ENCODE peak calls at places on chromosomes 4 and X, in five cellular contexts. S is transverse colon, Z is A549, M is HL-60, H is H9. X is an unnamed sample.

GRCh38 chrX:11530621-11531020 is 135.1 kb downstream of the ARHGAP6 start:
- DNase-seq in S (no peak), Z (no peak), M (no peak), H (no peak), X (no peak)

GRCh38 chrX:118325453-118325852 is 20.5 kb upstream of the WDR44 start:
- DNase-seq in S (no peak), Z (no peak), M (no peak), H (no peak), X (no peak)

GRCh38 chrX:17104433-17104832 is 158.0 kb downstream of the REPS2 start:
- DNase-seq in S (no peak), Z (no peak), M (no peak), H (no peak), X (no peak)

GRCh38 chr4:87209696-87210095 is 10.7 kb downstream of the KLHL8 start:
- DNase-seq in S (peak; percentile 35), Z (no peak), M (peak; percentile 96), H (no peak), X (peak; percentile 55)

GRCh38 chrX:18654873-18655836 is 16.8 kb downstream of the RS1 start:
- DNase-seq in S (no peak), Z (no peak), M (no peak), H (no peak), X (no peak)

GRCh38 chr4:147943159-147943638 is 211.3 kb downstream of the ARHGAP10 start:
- DNase-seq in S (no peak), Z (no peak), M (peak; percentile 18), H (no peak), X (peak; percentile 13)

GRCh38 chr4:6641164-6641970 is 882 bp downstream of the MRFAP1 start:
- DNase-seq in S (peak; percentile 61), Z (peak; percentile 18), M (peak; percentile 24), H (no peak), X (peak; percentile 62)

GRCh38 chrX:20347486-20347885 is 80.8 kb upstream of the RPS6KA3 start:
- DNase-seq in S (no peak), Z (no peak), M (no peak), H (no peak), X (no peak)

GRCh38 chrX:49291615-49292337 is 11.7 kb upstream of the GAGE10 start:
- DNase-seq in S (peak; percentile 66), Z (peak; percentile 21), M (peak; percentile 55), H (peak; percentile 78), X (peak; percentile 87)

GRCh38 chr4:20192754-20193521 is 58.8 kb upstream of the SLIT2 start:
- DNase-seq in S (no peak), Z (no peak), M (no peak), H (no peak), X (no peak)

GRCh38 chr4:60663769-60664168 is 536.4 kb upstream of the ADGRL3 start:
- DNase-seq in S (no peak), Z (no peak), M (no peak), H (no peak), X (no peak)

GRCh38 chrX:113124693-113125092 is 284.1 kb upstream of the AMOT start:
- DNase-seq in S (no peak), Z (no peak), M (no peak), H (peak; percentile 34), X (no peak)

GRCh38 chr4:174222266-174222872 is 61.1 kb downstream of the FBXO8 start:
- DNase-seq in S (no peak), Z (no peak), M (no peak), H (no peak), X (no peak)

GRCh38 chrX:88136328-88136727 is 610.7 kb upstream of the CPXCR1 start:
- DNase-seq in S (no peak), Z (no peak), M (no peak), H (no peak), X (no peak)

GRCh38 chrX:88135735-88136134 is 611.3 kb upstream of the CPXCR1 start:
- DNase-seq in S (no peak), Z (no peak), M (no peak), H (no peak), X (no peak)
- TF ChIP-seq CTCF in S (no peak), Z (peak; percentile 38), M (no peak), H (peak; percentile 76), X (no peak)

DNA sequence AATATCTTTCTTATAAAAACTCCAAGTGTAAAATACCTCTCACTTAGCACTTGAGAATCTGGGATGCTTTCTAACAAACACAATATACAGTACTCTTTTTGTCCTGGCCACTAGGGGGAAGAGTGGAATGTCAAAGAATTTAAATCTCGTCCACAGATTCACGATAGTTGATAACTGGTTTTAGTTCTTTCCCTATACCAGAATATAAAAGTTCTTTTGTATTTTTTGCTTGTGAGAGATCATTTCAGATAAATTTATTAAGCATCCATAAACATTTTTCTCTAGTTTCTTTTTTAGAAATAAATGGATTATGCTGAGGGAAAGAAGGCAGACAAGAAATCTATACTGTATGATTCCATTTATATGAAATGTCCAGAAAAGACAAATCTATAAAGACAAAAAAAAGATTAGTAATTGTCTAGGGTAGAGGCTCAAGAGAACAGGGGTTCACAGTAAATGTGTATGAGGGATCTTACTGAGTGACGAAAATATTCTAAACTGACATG is 50.4 kb downstream of the MGARP start:
- DNase-seq in S (no peak), Z (peak; percentile 29), M (peak; percentile 29), H (no peak), X (no peak)
- TF ChIP-seq CTCF in S (peak; percentile 71), Z (peak; percentile 59), M (peak; percentile 19), H (peak; percentile 78), X (peak; percentile 70)

GRCh38 chrX:40326186-40326965 is 228.6 kb upstream of the BCOR start:
- DNase-seq in S (no peak), Z (no peak), M (no peak), H (no peak), X (no peak)
- TF ChIP-seq CTCF in S (no peak), Z (no peak), M (no peak), H (no peak), X (no peak)

DNA sequence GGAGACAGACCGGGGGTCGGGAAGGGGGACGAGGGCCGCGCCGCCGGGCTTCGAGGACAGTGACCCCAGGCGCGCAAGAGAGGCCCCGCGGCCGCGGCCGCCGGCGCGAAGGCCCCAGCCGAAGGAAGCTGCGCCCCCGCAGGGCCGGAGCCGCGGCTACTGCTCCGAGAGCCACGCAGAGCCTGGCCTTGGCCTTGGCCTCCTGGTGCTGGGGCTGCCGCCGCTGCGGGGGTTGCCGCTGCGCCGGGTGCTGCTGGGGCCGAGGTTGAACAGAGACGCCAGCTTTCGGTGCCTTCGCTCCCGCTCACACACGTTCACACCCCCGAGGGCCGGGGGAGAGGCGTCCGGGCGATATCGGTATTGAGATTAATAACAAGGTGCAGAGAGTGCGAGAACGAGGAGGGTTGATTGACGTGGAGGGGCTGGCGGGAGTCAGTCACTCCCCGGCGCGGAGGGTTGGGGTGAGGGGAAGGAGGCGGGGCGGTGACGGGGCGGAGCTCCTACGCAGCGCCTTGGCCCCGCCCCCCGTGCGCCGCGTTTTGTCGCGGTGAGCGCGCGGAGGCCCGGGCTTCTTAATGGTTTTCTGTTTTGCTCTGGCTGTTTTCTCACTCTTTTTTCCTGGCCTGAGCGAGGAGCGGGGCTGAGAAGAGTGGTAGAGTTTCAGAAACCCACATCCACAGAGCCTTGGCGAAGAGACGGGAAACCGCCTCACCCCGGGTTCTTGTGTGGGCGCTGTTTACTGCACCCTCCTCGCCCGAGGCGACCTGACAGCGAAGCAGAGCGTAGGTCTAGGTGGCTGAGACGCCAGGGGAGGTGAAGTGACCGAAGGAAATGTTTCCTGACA is 890 bp upstream of the CNOT6L start:
- DNase-seq in S (peak; percentile 96), Z (peak; percentile 59), M (peak; percentile 89), H (peak; percentile 84), X (peak; percentile 97)
- TF ChIP-seq CTCF in S (no peak), Z (no peak), M (no peak), H (no peak), X (no peak)

GRCh38 chr4:183600189-183600685 is 58.7 kb downstream of the RWDD4 start:
- DNase-seq in S (no peak), Z (no peak), M (peak; percentile 10), H (peak; percentile 48), X (peak; percentile 6)
- TF ChIP-seq CTCF in S (peak; percentile 12), Z (no peak), M (no peak), H (peak; percentile 76), X (no peak)